ENCODE peak calls at places on chromosomes 5 and 9, in five cellular contexts. T is stimulated activated CD4-positive, alpha-beta T cell treated with anti-CD3 and anti-CD28 coated beads, TNF-alpha, amount 100 ng/mL, for 4 hours; V is Jurkat, Clone E6-1; E is GF-D8; S is NCI-H1417 treated with DMSO at 0.1 percent for 48 hours. W is an unnamed sample.

GRCh38 chr5:36570268-36570667 is 36.1 kb upstream of the SLC1A3 start:
- DNase-seq in V (no peak), S (no peak), T (no peak), E (no peak), W (no peak)

GRCh38 chr5:159609359-159609758 is 279.1 kb upstream of the IL12B start:
- DNase-seq in E (no peak), S (no peak), V (no peak), T (no peak), W (no peak)

GRCh38 chr9:116286287-116286686 is 132.7 kb downstream of the PAPPA start:
- DNase-seq in E (no peak), S (peak), T (no peak), V (no peak), W (no peak)

GRCh38 chr5:141514330-141515111 is 25.6 kb downstream of the PCDHGC5 start:
- DNase-seq in V (no peak), E (no peak), T (no peak), S (no peak), W (no peak)

GRCh38 chr5:67164856-67165523 is 31.6 kb downstream of the CD180 start:
- DNase-seq in T (no peak), E (no peak), V (no peak), S (no peak), W (no peak)

GRCh38 chr9:82010711-82011110 is 22.1 kb downstream of the SPATA31D1 start:
- DNase-seq in E (no peak), S (no peak), T (no peak), V (no peak), W (no peak)

GRCh38 chr9:137321726-137322361 is 19.8 kb upstream of the NRARP start:
- DNase-seq in T (no peak), V (no peak), S (no peak), E (no peak), W (no peak)

GRCh38 chr9:123099042-123099441 is 65.6 kb downstream of the GPR21 start:
- DNase-seq in V (no peak), S (no peak), E (no peak), T (no peak), W (no peak)

GRCh38 chr5:168300377-168301182 is 9.1 kb downstream of the WWC1 start:
- DNase-seq in T (no peak), E (no peak), S (no peak), V (no peak), W (no peak)

GRCh38 chr9:113978954-113979712 is 99.0 kb downstream of the AMBP start:
- DNase-seq in V (no peak), E (no peak), T (no peak), S (no peak), W (no peak)